ENCODE peak calls at places on chromosomes 4 and X, in five cellular contexts. E, L, Y, P and Q are unnamed samples.

GRCh38 chr4:119209077-119209476 is 3.4 kb upstream of the USP53 start:
- DNase-seq in E (no peak), L (peak), Y (peak), P (no peak), Q (no peak)

GRCh38 chr4:3827616-3828492 is 61.7 kb downstream of the ADRA2C start:
- DNase-seq in E (peak), L (peak), Y (peak), P (peak), Q (peak)

GRCh38 chr4:2489081-2489805 is 20.3 kb downstream of the RNF4 start:
- DNase-seq in E (no peak), L (no peak), Y (no peak), P (no peak), Q (no peak)

GRCh38 chrX:136755411-136755810 is 25.3 kb downstream of the ARHGEF6 start:
- DNase-seq in E (no peak), L (no peak), Y (no peak), P (no peak), Q (no peak)

GRCh38 chr4:3819210-3819919 is 53.2 kb downstream of the ADRA2C start:
- DNase-seq in E (no peak), L (peak), Y (no peak), P (no peak), Q (no peak)

GRCh38 chr4:144754562-144755410 is 108.8 kb downstream of the HHIP start:
- DNase-seq in E (no peak), L (no peak), Y (peak), P (no peak), Q (no peak)

GRCh38 chrX:2828404-2829065 is at the start of gene GYG2:
- DNase-seq in E (no peak), L (peak), Y (peak), P (no peak), Q (peak)

GRCh38 chrX:2500091-2500680 is 590 bp downstream of the DHRSX start:
- DNase-seq in E (no peak), L (peak), Y (peak), P (peak), Q (peak)

GRCh38 chr4:101528526-101528925 is 181.2 kb upstream of the PPP3CA start:
- DNase-seq in E (no peak), L (peak), Y (no peak), P (no peak), Q (no peak)

GRCh38 chrX:7542566-7542965 is 300.4 kb upstream of the VCX start:
- DNase-seq in E (no peak), L (no peak), Y (no peak), P (no peak), Q (no peak)

GRCh38 chr4:137572647-137573046 is 40.4 kb upstream of the PCDH18 start:
- DNase-seq in E (no peak), L (no peak), Y (no peak), P (no peak), Q (no peak)

GRCh38 chrX:147900349-147900748 is 11.4 kb upstream of the FMR1 start:
- DNase-seq in E (no peak), L (peak), Y (no peak), P (no peak), Q (no peak)

GRCh38 chrX:119529355-119530276 is 35.6 kb downstream of the STEEP1 start:
- DNase-seq in E (no peak), L (no peak), Y (no peak), P (no peak), Q (no peak)

GRCh38 chr4:188372856-188373255 is 233.6 kb downstream of the TRIML1 start:
- DNase-seq in E (no peak), L (peak), Y (peak), P (no peak), Q (no peak)

GRCh38 chr4:111982089-111982488 is 163.2 kb upstream of the FAM241A start:
- DNase-seq in E (no peak), L (no peak), Y (no peak), P (no peak), Q (no peak)

GRCh38 chr4:2743518-2744445 is 12.4 kb downstream of the TNIP2 start:
- DNase-seq in E (no peak), L (no peak), Y (no peak), P (peak), Q (peak)

DNA sequence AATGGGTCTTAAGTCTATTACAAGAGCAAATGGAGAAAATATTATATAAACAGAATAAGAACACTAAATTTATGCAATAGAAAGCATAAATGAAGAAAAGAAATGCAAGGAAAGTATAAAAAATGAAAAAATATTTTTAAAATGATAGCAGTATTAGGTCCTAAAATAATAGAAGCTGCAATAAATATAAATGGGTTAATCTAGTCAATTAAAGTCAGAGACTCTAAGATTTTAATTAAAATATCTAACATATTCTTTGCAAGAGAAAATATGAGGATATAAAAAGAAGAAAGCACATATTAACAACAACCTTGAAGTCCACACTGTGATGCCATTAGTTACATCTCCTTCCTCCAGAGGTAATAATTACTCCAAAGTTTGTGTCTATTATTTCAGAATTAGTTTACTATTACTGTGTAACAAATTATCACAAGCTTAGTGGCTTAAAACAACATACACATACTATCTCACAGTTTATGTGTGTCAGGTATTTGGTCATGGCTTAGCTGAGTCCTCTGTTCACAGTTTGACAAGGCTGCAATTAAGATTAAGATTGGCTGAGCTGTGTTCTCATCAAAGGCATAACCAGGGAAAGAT is 174.9 kb downstream of the NAA11 start:
- DNase-seq in E (no peak), L (no peak), Y (no peak), P (no peak), Q (no peak)
- TF ChIP-seq POLR2A in E (no peak), L (no peak), Y (no peak), P (no peak), Q (no peak)

GRCh38 chrX:122418758-122419157 is 765.3 kb upstream of the GRIA3 start:
- DNase-seq in E (no peak), L (no peak), Y (no peak), P (no peak), Q (no peak)
- H3K27ac ChIP-seq in E (no peak), L (no peak), Y (no peak), P (no peak), Q (no peak)

GRCh38 chrX:48695524-48695875 is 1.0 kb upstream of the SUV39H1 start:
- DNase-seq in E (no peak), L (no peak), Y (peak), P (no peak), Q (peak)

GRCh38 chrX:48694776-48695523 is 1.6 kb upstream of the SUV39H1 start:
- DNase-seq in E (no peak), L (no peak), Y (no peak), P (no peak), Q (no peak)

GRCh38 chrX:48697182-48697727 is 721 bp downstream of the SUV39H1 start:
- DNase-seq in E (no peak), L (no peak), Y (no peak), P (no peak), Q (no peak)

GRCh38 chrX:48695925-48696300 is 621 bp upstream of the SUV39H1 start:
- DNase-seq in E (no peak), L (no peak), Y (no peak), P (no peak), Q (no peak)

DNA sequence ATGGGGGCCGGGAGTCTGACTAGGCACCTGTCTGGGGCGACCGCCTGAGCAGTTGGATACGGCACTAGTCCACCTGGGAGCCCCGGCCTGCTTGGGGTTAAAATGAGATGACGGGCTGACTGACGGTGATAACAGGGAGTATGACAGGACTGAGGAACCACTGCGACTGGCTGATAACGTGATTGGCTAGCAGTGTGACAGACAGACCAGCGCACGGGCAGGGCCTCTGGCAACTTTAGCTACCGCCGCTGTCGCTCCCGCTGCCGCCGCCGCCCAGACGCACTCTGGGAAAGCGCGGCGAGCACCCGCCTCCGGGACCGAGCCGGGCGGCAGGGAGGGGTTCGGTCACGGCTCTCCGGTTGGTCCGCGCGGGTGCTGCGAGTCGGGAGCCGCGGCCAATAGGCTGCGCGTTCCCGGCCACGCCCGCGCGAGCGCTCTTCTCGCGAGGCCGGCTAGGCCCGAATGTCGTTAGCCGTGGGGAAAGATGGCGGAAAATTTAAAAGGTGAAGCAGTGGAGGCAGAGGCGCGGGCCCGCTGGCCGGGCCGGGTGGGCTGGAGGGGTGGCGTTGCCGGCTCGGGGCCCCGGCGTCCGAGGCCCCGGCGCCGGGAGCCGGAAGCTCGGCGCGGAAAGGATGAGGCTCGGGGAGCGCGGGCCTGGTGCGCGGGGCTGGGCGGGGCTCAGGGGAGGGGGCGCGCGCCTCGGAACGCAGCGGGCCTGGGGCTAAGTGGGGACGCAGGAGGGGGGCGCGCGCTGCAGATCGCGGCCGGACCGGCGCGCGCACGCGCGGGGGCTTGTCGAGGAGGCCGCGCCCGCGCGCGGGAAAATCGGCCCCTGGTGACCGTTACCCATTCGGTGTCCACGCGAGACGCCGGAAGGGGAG is at the start of gene SUV39H1:
- DNase-seq in E (peak), L (peak), Y (peak), P (peak), Q (peak)
- TF ChIP-seq POLR2A in E (peak), L (peak), Y (no peak), P (peak), Q (no peak)

GRCh38 chrX:10076765-10077164 is 80.0 kb upstream of the CLCN4 start:
- DNase-seq in E (no peak), L (peak), Y (no peak), P (no peak), Q (no peak)

GRCh38 chrX:10083809-10084208 is 73.0 kb upstream of the CLCN4 start:
- DNase-seq in E (no peak), L (no peak), Y (no peak), P (no peak), Q (no peak)

GRCh38 chrX:10077425-10078188 is 79.2 kb upstream of the CLCN4 start:
- DNase-seq in E (no peak), L (peak), Y (peak), P (no peak), Q (no peak)

GRCh38 chrX:10078266-10078665 is 78.5 kb upstream of the CLCN4 start:
- DNase-seq in E (no peak), L (no peak), Y (no peak), P (no peak), Q (no peak)

DNA sequence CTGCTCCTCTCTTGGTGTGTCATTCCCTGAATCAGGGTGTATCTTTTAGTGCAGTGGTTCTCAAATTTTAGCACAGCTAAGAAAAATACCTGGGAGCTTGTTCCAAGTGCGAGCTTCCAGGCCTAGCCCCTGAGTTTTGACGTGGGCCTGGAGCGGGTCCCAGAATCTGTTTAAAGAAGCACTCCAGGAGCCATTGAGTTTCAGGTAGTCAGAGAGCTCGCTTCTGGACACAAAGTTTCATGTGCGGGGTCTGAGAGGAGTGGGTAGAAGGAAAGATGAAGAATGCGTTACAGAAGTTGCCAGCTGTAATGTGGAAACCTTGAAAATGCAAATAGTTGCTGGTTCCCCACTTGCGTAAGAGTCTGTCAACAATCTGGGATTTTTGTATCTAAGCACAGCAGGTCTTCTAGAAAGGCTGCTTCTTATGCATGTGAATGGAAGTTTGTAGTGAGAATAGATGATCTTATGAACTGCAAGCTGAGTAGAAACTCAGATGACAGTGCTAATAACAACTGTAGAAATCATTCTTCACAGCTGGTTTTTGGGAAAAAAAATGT is 77.5 kb upstream of the CLCN4 start:
- DNase-seq in E (no peak), L (peak), Y (peak), P (no peak), Q (peak)
- H3K27ac ChIP-seq in E (no peak), L (no peak), Y (no peak), P (no peak), Q (peak)

DNA sequence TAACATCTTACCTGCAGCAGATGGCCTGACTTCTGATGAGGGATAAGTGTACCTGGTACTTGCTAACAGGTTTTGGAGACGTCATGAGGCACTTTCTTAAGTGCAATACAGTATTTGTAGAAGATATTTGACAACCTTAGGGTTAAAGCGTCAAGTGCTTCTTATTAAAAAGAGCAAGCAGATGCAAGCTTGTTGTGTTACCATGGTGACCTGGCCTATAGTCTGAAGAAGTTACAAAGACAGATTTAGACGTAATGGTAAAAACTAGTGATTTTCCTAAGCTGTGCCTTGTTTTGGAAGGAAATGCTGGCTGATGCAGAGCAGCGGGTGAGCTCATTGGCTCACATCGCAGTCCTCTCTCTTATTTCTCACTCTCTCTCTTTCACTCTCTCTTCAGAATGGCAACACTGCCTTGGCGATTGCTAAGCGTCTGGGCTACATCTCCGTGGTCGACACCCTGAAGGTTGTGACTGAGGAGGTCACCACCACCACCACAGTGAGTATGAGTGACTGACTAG is 243.6 kb downstream of the ANK2 start:
- DNase-seq in E (no peak), L (no peak), Y (peak), P (peak), Q (no peak)
- TF ChIP-seq POLR2A in E (no peak), L (no peak), Y (no peak), P (no peak), Q (no peak)

GRCh38 chr4:82431831-82432230 is 1.4 kb downstream of the ENOPH1 start:
- DNase-seq in E (no peak), L (no peak), Y (no peak), P (no peak), Q (no peak)
- H3K27ac ChIP-seq in E (no peak), L (no peak), Y (no peak), P (no peak), Q (no peak)

GRCh38 chr4:84875636-84876371 is 90.7 kb downstream of the WDFY3 start:
- DNase-seq in E (no peak), L (no peak), Y (peak), P (no peak), Q (no peak)

GRCh38 chr4:84878541-84878940 is 87.9 kb downstream of the WDFY3 start:
- DNase-seq in E (no peak), L (no peak), Y (peak), P (no peak), Q (no peak)

GRCh38 chr4:84877051-84877833 is 89.2 kb downstream of the WDFY3 start:
- DNase-seq in E (no peak), L (no peak), Y (no peak), P (no peak), Q (no peak)

GRCh38 chr4:84878090-84878489 is 88.4 kb downstream of the WDFY3 start:
- DNase-seq in E (no peak), L (no peak), Y (peak), P (no peak), Q (no peak)

GRCh38 chr4:84879651-84880200 is 86.8 kb downstream of the WDFY3 start:
- DNase-seq in E (no peak), L (no peak), Y (peak), P (no peak), Q (no peak)
- TF ChIP-seq POLR2A in E (no peak), L (no peak), Y (no peak), P (no peak), Q (no peak)

GRCh38 chr4:186807809-186808634 is 84.4 kb upstream of the FAT1 start:
- DNase-seq in E (no peak), L (no peak), Y (no peak), P (no peak), Q (no peak)
- H3K27ac ChIP-seq in E (no peak), L (no peak), Y (peak), P (no peak), Q (no peak)

DNA sequence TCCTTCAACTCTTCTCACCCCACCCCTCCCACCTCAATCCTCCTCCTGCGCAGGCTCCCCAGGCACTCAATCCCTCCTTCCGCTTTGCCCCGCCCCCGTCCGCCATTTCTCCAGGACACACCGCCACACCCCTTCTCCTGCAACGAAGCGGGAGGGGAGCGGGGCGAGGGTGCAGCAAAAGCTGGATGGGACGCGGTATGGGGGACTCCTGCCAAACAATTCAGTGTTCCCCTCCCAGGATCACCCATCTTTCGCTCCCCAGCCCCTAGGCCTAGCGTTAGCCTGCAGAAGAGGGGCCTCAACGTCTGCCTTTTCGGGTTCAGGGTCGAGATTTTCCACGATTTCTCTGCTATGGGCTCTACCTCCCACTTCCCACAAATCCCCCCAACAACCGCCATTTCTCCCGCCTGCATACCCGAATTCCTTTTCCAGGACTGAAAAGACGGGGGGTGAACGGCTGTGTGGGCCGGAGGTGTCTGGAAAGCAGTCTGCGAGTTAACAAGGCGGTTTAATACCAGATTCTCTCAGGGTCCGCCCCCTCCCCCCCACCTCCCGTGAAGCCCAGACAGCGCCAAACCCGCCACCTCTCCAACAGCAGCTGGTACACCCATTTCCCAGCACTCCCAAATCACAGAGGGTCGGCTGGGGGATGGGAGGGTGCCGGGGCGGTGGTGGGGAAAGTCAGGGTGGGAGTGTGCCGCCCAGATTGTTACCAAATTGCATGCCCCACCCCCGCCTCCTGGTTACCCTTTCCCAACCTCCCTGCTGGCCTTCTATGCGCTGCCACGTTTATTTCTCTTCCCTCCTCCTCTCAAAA is 781 bp downstream of the ARMCX2 start:
- DNase-seq in E (peak), L (no peak), Y (peak), P (peak), Q (peak)
- TF ChIP-seq POLR2A in E (no peak), L (no peak), Y (no peak), P (peak), Q (no peak)